ENCODE peak calls at places on chromosomes 13 and 19, in five cellular contexts. E is neural progenitor cell, H is mammary epithelial cell, F is endothelial cell of umbilical vein, C is neuronal stem cell. P is an unnamed sample.
A peak's percentile ranks its signal among the peaks of the same experiment; 100 is the strongest.

GRCh38 chr19:45800009-45800553 is 7.4 kb upstream of the DMWD start:
- DNase-seq in F (no peak), C (no peak), E (no peak), H (peak; percentile 58), P (peak; percentile 83)

GRCh38 chr19:7927605-7928333 is 1.8 kb upstream of the CTXN1 start:
- DNase-seq in C (no peak), F (no peak), E (no peak), H (no peak), P (no peak)

GRCh38 chr13:109162248-109163051 is 533.0 kb downstream of the MYO16 start:
- DNase-seq in E (no peak), F (no peak), H (peak; percentile 89), C (no peak), P (no peak)

GRCh38 chr19:44570984-44571684 is 41.7 kb upstream of the CEACAM20 start:
- DNase-seq in H (peak; percentile 55), F (peak; percentile 82), C (peak; percentile 70), E (peak; percentile 86), P (peak; percentile 83)

GRCh38 chr13:66673401-66673800 is 556.7 kb downstream of the PCDH9 start:
- DNase-seq in F (no peak), E (no peak), C (no peak), H (peak; percentile 47), P (peak; percentile 32)

GRCh38 chr13:71378992-71379905 is 487.8 kb downstream of the DACH1 start:
- DNase-seq in H (peak; percentile 27), C (no peak), E (no peak), F (peak; percentile 46), P (peak; percentile 56)

GRCh38 chr13:71625694-71626093 is 241.3 kb downstream of the DACH1 start:
- DNase-seq in F (peak; percentile 93), E (no peak), C (no peak), H (no peak), P (peak; percentile 84)

GRCh38 chr13:90519157-90519556 is 828.3 kb upstream of the MIR17HG start:
- DNase-seq in F (no peak), E (no peak), H (no peak), C (no peak), P (no peak)

GRCh38 chr13:64529874-64530485 is 2700.2 kb downstream of the PCDH9 start:
- DNase-seq in C (no peak), H (no peak), F (no peak), E (peak; percentile 20), P (peak; percentile 7)

GRCh38 chr13:63367522-63368198 is 1952.0 kb upstream of the PCDH20 start:
- DNase-seq in C (no peak), E (no peak), F (no peak), H (no peak), P (no peak)
- H2AFZ ChIP-seq in C (peak overlapping the region; percentile 2), E (peak overlapping the region; percentile 14), F (no peak overlapping the region), H (no peak overlapping the region), P (no peak overlapping the region)

GRCh38 chr13:110581489-110582185 is 20.1 kb upstream of the RAB20 start:
- DNase-seq in E (no peak), F (no peak), H (no peak), C (no peak), P (no peak)
- H2AFZ ChIP-seq in E (no peak overlapping the region), F (no peak overlapping the region), H (no peak overlapping the region), C (no peak overlapping the region), P (no peak overlapping the region)

DNA sequence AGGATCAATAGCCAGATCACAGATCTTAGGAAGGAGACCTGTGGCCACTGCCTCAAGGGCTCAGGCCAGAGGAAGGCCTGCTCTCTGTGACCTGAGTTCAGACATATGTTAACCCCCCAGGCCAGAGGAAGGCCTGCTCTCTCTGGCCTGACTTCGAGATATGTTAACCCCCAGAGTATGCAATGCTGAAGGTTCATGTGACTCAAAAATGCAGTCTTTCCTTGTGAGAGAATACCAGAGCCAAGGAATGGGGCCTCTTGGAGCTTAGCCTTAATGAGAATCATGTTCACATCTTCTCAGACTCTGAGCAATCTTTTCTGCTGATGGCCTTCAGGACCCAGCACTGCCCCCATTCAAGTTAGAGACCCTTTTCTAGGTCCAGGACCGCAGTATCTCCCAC is 36.7 kb downstream of the MBNL2 start:
- DNase-seq in F (no peak), C (no peak), E (no peak), H (no peak), P (peak; percentile 66)
- H2AFZ ChIP-seq in F (no peak overlapping the region), C (no peak overlapping the region), E (no peak overlapping the region), H (no peak overlapping the region), P (no peak overlapping the region)

GRCh38 chr13:20360041-20360491 is 127.9 kb upstream of the GJB6 start:
- DNase-seq in F (no peak), H (peak; percentile 51), E (no peak), C (no peak), P (peak; percentile 18)
- H2AFZ ChIP-seq in F (no peak overlapping the region), H (peak overlapping the region; percentile 37), E (no peak overlapping the region), C (peak overlapping the region; percentile 6), P (no peak overlapping the region)

P was measured in mesenchymal stem cell.